ENCODE peak calls at places on chromosome 14, in seven cellular contexts. T is neural progenitor cell, E is spleen, M is lower lobe of right lung, B is fibroblast of lung, D is psoas muscle, O is tibial artery. A is an unnamed sample. For H3K9me3, the result is how much of the 10 kb centered on the place peaks cover.

GRCh38 chr14:60164717-60165546 is at the start of gene DHRS7:
- DNase-seq in D (peak), O (peak), T (peak), M (peak), E (peak), B (peak), A (peak)

GRCh38 chr14:73209943-73210342 is 27.4 kb upstream of the PAPLN start:
- DNase-seq in B (peak), T (no peak), O (no peak), E (no peak), D (no peak), M (no peak), A (peak)

GRCh38 chr14:41699506-41699905 is 92.8 kb downstream of the LRFN5 start:
- DNase-seq in B (no peak), D (no peak), E (no peak), O (no peak), M (no peak), T (no peak), A (no peak)

GRCh38 chr14:50794063-50794645 is 36.8 kb downstream of the NIN start:
- DNase-seq in O (no peak), M (no peak), E (no peak), D (no peak), T (no peak), B (no peak), A (no peak)

GRCh38 chr14:105216490-105217247 is 31.7 kb upstream of the BTBD6 start:
- DNase-seq in B (no peak), O (no peak), M (no peak), D (no peak), T (no peak), E (no peak), A (no peak)

GRCh38 chr14:93832076-93832475 is 43.8 kb upstream of the PRIMA1 start:
- DNase-seq in M (no peak), O (no peak), T (no peak), D (no peak), E (no peak), B (no peak), A (no peak)

GRCh38 chr14:87805315-87805723 is 187.7 kb downstream of the GALC start:
- DNase-seq in D (peak), M (no peak), T (peak), B (no peak), E (peak), O (peak), A (no peak)

GRCh38 chr14:20606190-20606901 is 15.2 kb upstream of the RNASE12 start:
- DNase-seq in T (peak), B (peak), D (no peak), E (no peak), M (no peak), O (no peak), A (peak)

GRCh38 chr14:56487761-56488160 is 91.8 kb upstream of the TMEM260 start:
- DNase-seq in D (no peak), B (no peak), M (no peak), T (no peak), O (no peak), E (no peak), A (no peak)

GRCh38 chr14:23882884-23883283 is 70.7 kb upstream of the DHRS4 start:
- DNase-seq in E (no peak), M (no peak), O (no peak), B (no peak), D (no peak), T (no peak), A (no peak)

GRCh38 chr14:96264850-96265249 is 8.8 kb downstream of the BDKRB1 start:
- DNase-seq in D (no peak), M (no peak), E (no peak), O (no peak), B (peak), T (peak), A (no peak)

GRCh38 chr14:100147181-100147631 is 12.2 kb downstream of the DEGS2 start:
- DNase-seq in E (peak), B (no peak), O (no peak), T (no peak), D (no peak), M (peak), A (no peak)

GRCh38 chr14:88521818-88522217 is 33.0 kb downstream of the PTPN21 start:
- DNase-seq in D (no peak), B (peak), O (no peak), E (no peak), M (no peak), T (no peak), A (no peak)

GRCh38 chr14:22545842-22546721 is 42.9 kb downstream of the DAD1 start:
- DNase-seq in T (peak), B (peak), D (no peak), O (no peak), M (no peak), E (no peak), A (peak)

GRCh38 chr14:68464716-68465115 is 328.2 kb downstream of the ZFP36L1 start:
- DNase-seq in M (no peak), T (no peak), E (no peak), D (no peak), B (peak), O (no peak), A (peak)

GRCh38 chr14:54342806-54343205 is 54.0 kb upstream of the CDKN3 start:
- DNase-seq in B (no peak), O (no peak), D (no peak), M (no peak), T (no peak), E (no peak), A (no peak)

GRCh38 chr14:49962616-49963015 is 69.7 kb downstream of the ARF6 start:
- DNase-seq in T (no peak), E (no peak), M (no peak), O (no peak), D (no peak), B (no peak), A (no peak)

GRCh38 chr14:69685217-69685616 is 73.8 kb downstream of the SUSD6 start:
- DNase-seq in T (no peak), O (no peak), M (no peak), E (no peak), B (no peak), D (no peak), A (peak)

GRCh38 chr14:103311171-103311997 is 22.7 kb upstream of the EIF5 start:
- DNase-seq in B (no peak), E (peak), T (no peak), M (no peak), O (no peak), D (no peak), A (no peak)

GRCh38 chr14:93540235-93540634 is 109.5 kb downstream of the UNC79 start:
- DNase-seq in O (no peak), T (no peak), M (no peak), E (no peak), B (no peak), D (no peak), A (no peak)

GRCh38 chr14:100200311-100200710 is 38.6 kb upstream of the YY1 start:
- DNase-seq in T (no peak), E (no peak), O (no peak), M (no peak), B (no peak), D (no peak), A (no peak)

GRCh38 chr14:105072381-105072861 is 7.2 kb upstream of the GPR132 start:
- DNase-seq in B (no peak), T (no peak), E (peak), D (no peak), O (no peak), M (no peak), A (no peak)

GRCh38 chr14:95072310-95072709 is 85.0 kb downstream of the DICER1 start:
- DNase-seq in M (no peak), T (no peak), O (no peak), E (no peak), D (no peak), B (no peak), A (no peak)

GRCh38 chr14:22814945-22815713 is at the start of gene SLC7A7:
- DNase-seq in M (no peak), T (no peak), E (peak), B (peak), O (no peak), D (no peak), A (no peak)

GRCh38 chr14:56686416-56686815 is 106.8 kb downstream of the TMEM260 start:
- DNase-seq in T (peak), O (no peak), D (no peak), E (no peak), M (no peak), B (no peak), A (no peak)

GRCh38 chr14:95123895-95124579 is 33.3 kb downstream of the DICER1 start:
- DNase-seq in E (no peak), M (no peak), O (no peak), T (no peak), B (no peak), D (peak), A (no peak)

GRCh38 chr14:56422703-56423213 is 156.8 kb upstream of the TMEM260 start:
- DNase-seq in T (peak), B (peak), E (no peak), O (peak), D (peak), M (peak), A (peak)

GRCh38 chr14:21299562-21300130 is 19.8 kb downstream of the RPGRIP1 start:
- DNase-seq in T (no peak), M (no peak), B (no peak), O (no peak), D (no peak), E (no peak), A (no peak)

GRCh38 chr14:102532204-102532658 is 22.7 kb upstream of the ANKRD9 start:
- DNase-seq in E (no peak), B (no peak), D (no peak), T (no peak), M (no peak), O (no peak), A (no peak)

GRCh38 chr14:98592611-98593170 is 679.3 kb downstream of the BCL11B start:
- DNase-seq in M (no peak), D (no peak), O (no peak), B (no peak), E (no peak), T (peak), A (no peak)

GRCh38 chr14:105525861-105526780 is at the start of gene TMEM121:
- DNase-seq in B (no peak), D (no peak), E (peak), T (peak), O (no peak), M (no peak), A (no peak)

GRCh38 chr14:22900088-22900799 is 17.2 kb downstream of the REM2 start:
- DNase-seq in E (no peak), D (no peak), B (peak), O (no peak), T (peak), M (no peak), A (peak)

GRCh38 chr14:58677996-58678395 is 40.2 kb downstream of the DACT1 start:
- DNase-seq in O (no peak), T (no peak), M (no peak), D (no peak), E (no peak), B (no peak), A (no peak)

GRCh38 chr14:83300454-83301064 is 1766.9 kb upstream of the SEL1L start:
- DNase-seq in O (no peak), B (peak), T (peak), M (no peak), E (no peak), D (no peak), A (peak)

GRCh38 chr14:92397839-92398564 is 75.0 kb downstream of the SLC24A4 start:
- DNase-seq in E (no peak), O (no peak), B (no peak), D (no peak), M (no peak), T (no peak), A (no peak)

GRCh38 chr14:85129907-85130306 is 400.0 kb upstream of the FLRT2 start:
- DNase-seq in O (no peak), M (no peak), T (no peak), E (no peak), B (no peak), D (no peak), A (no peak)

GRCh38 chr14:95523818-95524448 is 7.5 kb upstream of the SYNE3 start:
- DNase-seq in M (peak), D (no peak), E (no peak), O (no peak), B (peak), T (no peak), A (peak)

GRCh38 chr14:50801706-50802105 is 29.3 kb downstream of the NIN start:
- DNase-seq in M (no peak), T (no peak), D (no peak), E (no peak), B (peak), O (no peak), A (peak)

GRCh38 chr14:83992857-83993256 is 1537.1 kb upstream of the FLRT2 start:
- DNase-seq in D (no peak), M (no peak), E (no peak), B (peak), T (no peak), O (no peak), A (no peak)

DNA sequence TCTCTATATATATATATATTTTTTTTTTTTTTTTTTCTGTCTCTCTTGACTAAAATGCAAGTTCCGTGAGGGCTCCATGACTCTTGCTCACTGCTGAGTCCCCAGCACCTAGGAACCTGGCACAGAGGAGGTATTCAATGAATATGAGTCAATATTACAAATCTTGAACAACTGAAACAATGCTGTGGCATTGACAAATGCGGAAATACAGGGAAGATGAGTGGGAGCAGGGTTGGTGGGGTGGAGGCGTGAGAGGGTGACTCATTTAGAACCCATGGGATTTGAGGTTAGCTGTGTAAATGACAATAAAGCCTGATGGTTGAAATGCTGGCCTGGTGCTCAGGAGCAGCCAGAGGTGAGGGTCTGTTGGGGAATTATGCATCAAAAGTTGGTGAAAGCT is 121.7 kb upstream of the FUT8 start:
- DNase-seq in B (peak), D (no peak), T (no peak), O (no peak), M (no peak), E (no peak), A (peak)
- H3K9me3 ChIP-seq in B (under half), D (under half), T (under half), O (under half), M (under half), E (under half), A (under half)

GRCh38 chr14:74476607-74477006 is 16.5 kb downstream of the NPC2 start:
- DNase-seq in M (no peak), D (no peak), O (no peak), T (peak), B (no peak), E (no peak), A (no peak)
- H3K9me3 ChIP-seq in M (under half), D (under half), O (under half), T (under half), B (under half), E (under half), A (under half)

DNA sequence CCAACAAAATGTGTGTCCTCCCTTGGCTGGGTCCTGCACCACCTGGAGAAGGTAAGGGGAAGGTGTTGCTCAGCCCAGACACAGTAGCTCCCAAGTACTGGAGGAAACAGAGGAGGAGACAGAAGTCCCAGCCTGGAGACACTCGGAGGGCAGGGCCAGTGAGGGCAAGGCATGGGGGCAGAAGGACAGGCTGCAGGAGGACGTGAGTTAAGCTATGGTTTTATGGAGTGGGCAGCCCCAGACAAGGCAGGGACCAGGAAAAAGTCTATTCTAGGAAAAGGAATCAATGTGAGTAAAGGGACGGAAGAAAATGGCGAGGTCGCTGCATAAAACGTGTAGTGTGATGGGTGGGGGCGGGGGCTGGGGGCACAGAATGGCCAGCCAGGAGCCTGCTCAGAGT is 210.1 kb upstream of the DIO3 start:
- DNase-seq in M (no peak), E (no peak), T (no peak), D (no peak), B (no peak), O (no peak), A (no peak)
- H3K9me3 ChIP-seq in M (under half), E (under half), T (under half), D (under half), B (under half), O (under half), A (under half)

GRCh38 chr14:26217778-26218177 is 380.1 kb downstream of the NOVA1 start:
- DNase-seq in T (no peak), E (no peak), O (no peak), M (no peak), D (no peak), B (no peak), A (no peak)

GRCh38 chr14:26216797-26217196 is 381.0 kb downstream of the NOVA1 start:
- DNase-seq in D (no peak), O (no peak), T (no peak), E (no peak), B (no peak), M (no peak), A (no peak)

GRCh38 chr14:26218858-26219257 is 379.0 kb downstream of the NOVA1 start:
- DNase-seq in B (no peak), D (no peak), M (no peak), O (no peak), T (no peak), E (no peak), A (no peak)
- H3K9me3 ChIP-seq in B (under half), D (under half), M (under half), O (under half), T (under half), E (under half), A (under half)

GRCh38 chr14:62432955-62433354 is 612.3 kb downstream of the KCNH5 start:
- DNase-seq in B (no peak), T (no peak), M (no peak), E (no peak), O (no peak), D (no peak), A (no peak)
- H3K9me3 ChIP-seq in B (under half), T (under half), M (under half), E (under half), O (under half), D (under half), A (under half)

A was measured in endothelial cell of umbilical vein.